ENCODE peak calls at places on chromosome 3, in seven cellular contexts. W, V, O, H, F, A and E are unnamed samples.

GRCh38 chr3:23550402-23550801 is 255.4 kb upstream of the UBE2E1 start:
- DNase-seq in F (no peak), V (no peak), A (no peak), O (no peak), H (no peak), W (no peak), E (no peak)

GRCh38 chr3:148464246-148464645 is 233.5 kb upstream of the AGTR1 start:
- DNase-seq in F (no peak), W (no peak), V (no peak), A (no peak), O (no peak), H (no peak), E (no peak)

GRCh38 chr3:50885491-50885890 is 210.8 kb downstream of the DOCK3 start:
- DNase-seq in H (no peak), V (no peak), A (no peak), O (no peak), F (peak; percentile 2), W (no peak), E (no peak)

GRCh38 chr3:133805384-133805701 is 272 bp upstream of the SRPRB start:
- DNase-seq in A (no peak), O (no peak), V (no peak), W (no peak), H (no peak), F (no peak), E (no peak)

GRCh38 chr3:186722457-186722856 is 5.3 kb downstream of the KNG1 start:
- DNase-seq in V (peak; percentile 7), H (no peak), O (no peak), W (peak; percentile 35), F (peak; percentile 67), A (no peak), E (no peak)

GRCh38 chr3:160929595-160929994 is 173.6 kb downstream of the PPM1L start:
- DNase-seq in W (peak; percentile 17), O (no peak), F (peak; percentile 63), A (peak; percentile 20), V (no peak), H (peak; percentile 76), E (peak; percentile 39)

GRCh38 chr3:67296039-67296892 is 298.2 kb downstream of the KBTBD8 start:
- DNase-seq in V (no peak), F (no peak), A (no peak), O (no peak), W (no peak), H (no peak), E (no peak)

GRCh38 chr3:50336452-50337174 is 4.0 kb downstream of the RASSF1 start:
- DNase-seq in V (no peak), F (no peak), O (no peak), H (no peak), W (peak; percentile 33), A (no peak), E (no peak)

GRCh38 chr3:25885544-25885943 is 95.7 kb downstream of the OXSM start:
- DNase-seq in V (no peak), O (no peak), F (peak; percentile 6), A (peak; percentile 3), W (no peak), H (no peak), E (no peak)